ENCODE peak calls at places on chromosomes 1 and 21, in five cellular contexts. One of them, this sample, is unnamed.

GRCh38 chr1:174768516-174768915 is 231.2 kb upstream of the CACYBP start:
- DNase-seq in smooth muscle cell of the brain vasculature: no peak
- DNase-seq in skeletal muscle cell: no peak
- DNase-seq in activated CD4-positive, alpha-beta T cell treated with anti-CD3 and anti-CD28 coated beads, Interleukin-2, amount 10 ng/mL, durations not matched to agents 7 days and 5 days: no peak
- DNase-seq in effector CD4-positive, alpha-beta T cell: no peak
- DNase-seq in this sample: no peak

GRCh38 chr1:185719021-185719420 is 15.2 kb upstream of the HMCN1 start:
- DNase-seq in smooth muscle cell of the brain vasculature: peak; percentile 77
- DNase-seq in skeletal muscle cell: peak; percentile 93
- DNase-seq in activated CD4-positive, alpha-beta T cell treated with anti-CD3 and anti-CD28 coated beads, Interleukin-2, amount 10 ng/mL, durations not matched to agents 7 days and 5 days: no peak
- DNase-seq in effector CD4-positive, alpha-beta T cell: no peak
- DNase-seq in this sample: no peak

GRCh38 chr1:78225153-78225552 is 179.4 kb downstream of the GIPC2 start:
- DNase-seq in smooth muscle cell of the brain vasculature: no peak
- DNase-seq in skeletal muscle cell: no peak
- DNase-seq in activated CD4-positive, alpha-beta T cell treated with anti-CD3 and anti-CD28 coated beads, Interleukin-2, amount 10 ng/mL, durations not matched to agents 7 days and 5 days: no peak
- DNase-seq in effector CD4-positive, alpha-beta T cell: no peak
- DNase-seq in this sample: no peak

GRCh38 chr1:200473698-200474371 is 64.0 kb upstream of the ZNF281 start:
- DNase-seq in smooth muscle cell of the brain vasculature: no peak
- DNase-seq in skeletal muscle cell: no peak
- DNase-seq in activated CD4-positive, alpha-beta T cell treated with anti-CD3 and anti-CD28 coated beads, Interleukin-2, amount 10 ng/mL, durations not matched to agents 7 days and 5 days: no peak
- DNase-seq in effector CD4-positive, alpha-beta T cell: no peak
- DNase-seq in this sample: peak; percentile 46

GRCh38 chr1:90336552-90337324 is 341.8 kb downstream of the ZNF326 start:
- DNase-seq in smooth muscle cell of the brain vasculature: no peak
- DNase-seq in skeletal muscle cell: no peak
- DNase-seq in activated CD4-positive, alpha-beta T cell treated with anti-CD3 and anti-CD28 coated beads, Interleukin-2, amount 10 ng/mL, durations not matched to agents 7 days and 5 days: no peak
- DNase-seq in effector CD4-positive, alpha-beta T cell: no peak
- DNase-seq in this sample: no peak

GRCh38 chr1:183932412-183932811 is 105.1 kb downstream of the COLGALT2 start:
- DNase-seq in smooth muscle cell of the brain vasculature: peak; percentile 78
- DNase-seq in skeletal muscle cell: peak; percentile 83
- DNase-seq in activated CD4-positive, alpha-beta T cell treated with anti-CD3 and anti-CD28 coated beads, Interleukin-2, amount 10 ng/mL, durations not matched to agents 7 days and 5 days: no peak
- DNase-seq in effector CD4-positive, alpha-beta T cell: no peak
- DNase-seq in this sample: no peak

GRCh38 chr1:226635456-226635941 is 86.9 kb downstream of the STUM start:
- DNase-seq in smooth muscle cell of the brain vasculature: no peak
- DNase-seq in skeletal muscle cell: no peak
- DNase-seq in activated CD4-positive, alpha-beta T cell treated with anti-CD3 and anti-CD28 coated beads, Interleukin-2, amount 10 ng/mL, durations not matched to agents 7 days and 5 days: peak; percentile 63
- DNase-seq in effector CD4-positive, alpha-beta T cell: peak; percentile 30
- DNase-seq in this sample: peak; percentile 39

GRCh38 chr1:25522240-25522639 is 21.2 kb upstream of the LDLRAP1 start:
- DNase-seq in smooth muscle cell of the brain vasculature: no peak
- DNase-seq in skeletal muscle cell: no peak
- DNase-seq in activated CD4-positive, alpha-beta T cell treated with anti-CD3 and anti-CD28 coated beads, Interleukin-2, amount 10 ng/mL, durations not matched to agents 7 days and 5 days: no peak
- DNase-seq in effector CD4-positive, alpha-beta T cell: no peak
- DNase-seq in this sample: no peak

GRCh38 chr1:236119935-236120484 is 22.3 kb upstream of the GPR137B start:
- DNase-seq in smooth muscle cell of the brain vasculature: no peak
- DNase-seq in skeletal muscle cell: no peak
- DNase-seq in activated CD4-positive, alpha-beta T cell treated with anti-CD3 and anti-CD28 coated beads, Interleukin-2, amount 10 ng/mL, durations not matched to agents 7 days and 5 days: no peak
- DNase-seq in effector CD4-positive, alpha-beta T cell: no peak
- DNase-seq in this sample: no peak

GRCh38 chr21:41166947-41167346 is 1.0 kb upstream of the BACE2 start:
- DNase-seq in smooth muscle cell of the brain vasculature: no peak
- DNase-seq in skeletal muscle cell: no peak
- DNase-seq in activated CD4-positive, alpha-beta T cell treated with anti-CD3 and anti-CD28 coated beads, Interleukin-2, amount 10 ng/mL, durations not matched to agents 7 days and 5 days: no peak
- DNase-seq in effector CD4-positive, alpha-beta T cell: no peak
- DNase-seq in this sample: no peak

GRCh38 chr1:7190261-7190660 is 405.0 kb downstream of the CAMTA1 start:
- DNase-seq in smooth muscle cell of the brain vasculature: no peak
- DNase-seq in skeletal muscle cell: no peak
- DNase-seq in activated CD4-positive, alpha-beta T cell treated with anti-CD3 and anti-CD28 coated beads, Interleukin-2, amount 10 ng/mL, durations not matched to agents 7 days and 5 days: no peak
- DNase-seq in effector CD4-positive, alpha-beta T cell: no peak
- DNase-seq in this sample: no peak

GRCh38 chr1:180343931-180344406 is 113.9 kb downstream of the LHX4 start:
- DNase-seq in smooth muscle cell of the brain vasculature: peak; percentile 24
- DNase-seq in skeletal muscle cell: peak; percentile 24
- DNase-seq in activated CD4-positive, alpha-beta T cell treated with anti-CD3 and anti-CD28 coated beads, Interleukin-2, amount 10 ng/mL, durations not matched to agents 7 days and 5 days: no peak
- DNase-seq in effector CD4-positive, alpha-beta T cell: no peak
- DNase-seq in this sample: no peak

GRCh38 chr1:24949331-24949881 is 19.3 kb upstream of the RUNX3 start:
- DNase-seq in smooth muscle cell of the brain vasculature: no peak
- DNase-seq in skeletal muscle cell: peak; percentile 43
- DNase-seq in activated CD4-positive, alpha-beta T cell treated with anti-CD3 and anti-CD28 coated beads, Interleukin-2, amount 10 ng/mL, durations not matched to agents 7 days and 5 days: no peak
- DNase-seq in effector CD4-positive, alpha-beta T cell: no peak
- DNase-seq in this sample: no peak

GRCh38 chr1:183363967-183364366 is 54.2 kb downstream of the NMNAT2 start:
- DNase-seq in smooth muscle cell of the brain vasculature: no peak
- DNase-seq in skeletal muscle cell: no peak
- DNase-seq in activated CD4-positive, alpha-beta T cell treated with anti-CD3 and anti-CD28 coated beads, Interleukin-2, amount 10 ng/mL, durations not matched to agents 7 days and 5 days: no peak
- DNase-seq in effector CD4-positive, alpha-beta T cell: no peak
- DNase-seq in this sample: no peak

GRCh38 chr1:15014521-15014920 is 139.0 kb upstream of the TMEM51 start:
- DNase-seq in smooth muscle cell of the brain vasculature: no peak
- DNase-seq in skeletal muscle cell: no peak
- DNase-seq in activated CD4-positive, alpha-beta T cell treated with anti-CD3 and anti-CD28 coated beads, Interleukin-2, amount 10 ng/mL, durations not matched to agents 7 days and 5 days: no peak
- DNase-seq in effector CD4-positive, alpha-beta T cell: no peak
- DNase-seq in this sample: no peak

GRCh38 chr1:170545476-170545875 is 13.5 kb downstream of the GORAB start:
- DNase-seq in smooth muscle cell of the brain vasculature: no peak
- DNase-seq in skeletal muscle cell: no peak
- DNase-seq in activated CD4-positive, alpha-beta T cell treated with anti-CD3 and anti-CD28 coated beads, Interleukin-2, amount 10 ng/mL, durations not matched to agents 7 days and 5 days: no peak
- DNase-seq in effector CD4-positive, alpha-beta T cell: no peak
- DNase-seq in this sample: no peak

GRCh38 chr1:201095581-201096531 is 16.4 kb downstream of the CACNA1S start:
- DNase-seq in smooth muscle cell of the brain vasculature: no peak
- DNase-seq in skeletal muscle cell: peak; percentile 18
- DNase-seq in activated CD4-positive, alpha-beta T cell treated with anti-CD3 and anti-CD28 coated beads, Interleukin-2, amount 10 ng/mL, durations not matched to agents 7 days and 5 days: no peak
- DNase-seq in effector CD4-positive, alpha-beta T cell: no peak
- DNase-seq in this sample: no peak

GRCh38 chr1:163048970-163049680 is 20.0 kb upstream of the RGS4 start:
- DNase-seq in smooth muscle cell of the brain vasculature: no peak
- DNase-seq in skeletal muscle cell: no peak
- DNase-seq in activated CD4-positive, alpha-beta T cell treated with anti-CD3 and anti-CD28 coated beads, Interleukin-2, amount 10 ng/mL, durations not matched to agents 7 days and 5 days: no peak
- DNase-seq in effector CD4-positive, alpha-beta T cell: no peak
- DNase-seq in this sample: no peak

GRCh38 chr1:192901500-192901899 is 92.7 kb downstream of the RGS2 start:
- DNase-seq in smooth muscle cell of the brain vasculature: no peak
- DNase-seq in skeletal muscle cell: no peak
- DNase-seq in activated CD4-positive, alpha-beta T cell treated with anti-CD3 and anti-CD28 coated beads, Interleukin-2, amount 10 ng/mL, durations not matched to agents 7 days and 5 days: no peak
- DNase-seq in effector CD4-positive, alpha-beta T cell: no peak
- DNase-seq in this sample: no peak

GRCh38 chr1:111369645-111370044 is 57.9 kb downstream of the OVGP1 start:
- DNase-seq in smooth muscle cell of the brain vasculature: no peak
- DNase-seq in skeletal muscle cell: no peak
- DNase-seq in activated CD4-positive, alpha-beta T cell treated with anti-CD3 and anti-CD28 coated beads, Interleukin-2, amount 10 ng/mL, durations not matched to agents 7 days and 5 days: no peak
- DNase-seq in effector CD4-positive, alpha-beta T cell: no peak
- DNase-seq in this sample: no peak

GRCh38 chr1:230711245-230711644 is 2.7 kb downstream of the AGT start:
- DNase-seq in smooth muscle cell of the brain vasculature: no peak
- DNase-seq in skeletal muscle cell: no peak
- DNase-seq in activated CD4-positive, alpha-beta T cell treated with anti-CD3 and anti-CD28 coated beads, Interleukin-2, amount 10 ng/mL, durations not matched to agents 7 days and 5 days: no peak
- DNase-seq in effector CD4-positive, alpha-beta T cell: no peak
- DNase-seq in this sample: no peak

GRCh38 chr1:24110642-24111263 is 1.2 kb downstream of the MYOM3 start:
- DNase-seq in smooth muscle cell of the brain vasculature: no peak
- DNase-seq in skeletal muscle cell: no peak
- DNase-seq in activated CD4-positive, alpha-beta T cell treated with anti-CD3 and anti-CD28 coated beads, Interleukin-2, amount 10 ng/mL, durations not matched to agents 7 days and 5 days: no peak
- DNase-seq in effector CD4-positive, alpha-beta T cell: no peak
- DNase-seq in this sample: no peak

GRCh38 chr1:3432306-3432705 is 22.2 kb upstream of the ARHGEF16 start:
- DNase-seq in smooth muscle cell of the brain vasculature: no peak
- DNase-seq in skeletal muscle cell: no peak
- DNase-seq in activated CD4-positive, alpha-beta T cell treated with anti-CD3 and anti-CD28 coated beads, Interleukin-2, amount 10 ng/mL, durations not matched to agents 7 days and 5 days: no peak
- DNase-seq in effector CD4-positive, alpha-beta T cell: no peak
- DNase-seq in this sample: no peak

GRCh38 chr1:19799233-19799876 is 361 bp downstream of the TMCO4 start:
- DNase-seq in smooth muscle cell of the brain vasculature: no peak
- DNase-seq in skeletal muscle cell: no peak
- DNase-seq in activated CD4-positive, alpha-beta T cell treated with anti-CD3 and anti-CD28 coated beads, Interleukin-2, amount 10 ng/mL, durations not matched to agents 7 days and 5 days: peak; percentile 68
- DNase-seq in effector CD4-positive, alpha-beta T cell: peak; percentile 36
- DNase-seq in this sample: peak; percentile 69

GRCh38 chr21:42463861-42464515 is 32.0 kb downstream of the RSPH1 start:
- DNase-seq in smooth muscle cell of the brain vasculature: no peak
- DNase-seq in skeletal muscle cell: no peak
- DNase-seq in activated CD4-positive, alpha-beta T cell treated with anti-CD3 and anti-CD28 coated beads, Interleukin-2, amount 10 ng/mL, durations not matched to agents 7 days and 5 days: peak; percentile 57
- DNase-seq in effector CD4-positive, alpha-beta T cell: peak; percentile 53
- DNase-seq in this sample: peak; percentile 68

GRCh38 chr1:912740-913301 is 10.9 kb upstream of the SAMD11 start:
- DNase-seq in smooth muscle cell of the brain vasculature: no peak
- DNase-seq in skeletal muscle cell: no peak
- DNase-seq in activated CD4-positive, alpha-beta T cell treated with anti-CD3 and anti-CD28 coated beads, Interleukin-2, amount 10 ng/mL, durations not matched to agents 7 days and 5 days: no peak
- DNase-seq in effector CD4-positive, alpha-beta T cell: peak; percentile 1
- DNase-seq in this sample: no peak

GRCh38 chr21:30625449-30625848 is 5.0 kb downstream of the KRTAP20-4 start:
- DNase-seq in smooth muscle cell of the brain vasculature: no peak
- DNase-seq in skeletal muscle cell: no peak
- DNase-seq in activated CD4-positive, alpha-beta T cell treated with anti-CD3 and anti-CD28 coated beads, Interleukin-2, amount 10 ng/mL, durations not matched to agents 7 days and 5 days: no peak
- DNase-seq in effector CD4-positive, alpha-beta T cell: no peak
- DNase-seq in this sample: no peak

GRCh38 chr1:167789501-167789900 is 67.7 kb downstream of the MPZL1 start:
- DNase-seq in smooth muscle cell of the brain vasculature: no peak
- DNase-seq in skeletal muscle cell: no peak
- DNase-seq in activated CD4-positive, alpha-beta T cell treated with anti-CD3 and anti-CD28 coated beads, Interleukin-2, amount 10 ng/mL, durations not matched to agents 7 days and 5 days: no peak
- DNase-seq in effector CD4-positive, alpha-beta T cell: no peak
- DNase-seq in this sample: no peak

GRCh38 chr21:43874085-43874785 is 9.2 kb downstream of the AGPAT3 start:
- DNase-seq in smooth muscle cell of the brain vasculature: no peak
- DNase-seq in skeletal muscle cell: no peak
- DNase-seq in activated CD4-positive, alpha-beta T cell treated with anti-CD3 and anti-CD28 coated beads, Interleukin-2, amount 10 ng/mL, durations not matched to agents 7 days and 5 days: no peak
- DNase-seq in effector CD4-positive, alpha-beta T cell: no peak
- DNase-seq in this sample: no peak

GRCh38 chr1:74729741-74730478 is 2.9 kb downstream of the CRYZ start:
- DNase-seq in smooth muscle cell of the brain vasculature: no peak
- DNase-seq in skeletal muscle cell: peak; percentile 21
- DNase-seq in activated CD4-positive, alpha-beta T cell treated with anti-CD3 and anti-CD28 coated beads, Interleukin-2, amount 10 ng/mL, durations not matched to agents 7 days and 5 days: no peak
- DNase-seq in effector CD4-positive, alpha-beta T cell: no peak
- DNase-seq in this sample: no peak

GRCh38 chr1:193408782-193409293 is 222.4 kb upstream of the B3GALT2 start:
- DNase-seq in smooth muscle cell of the brain vasculature: no peak
- DNase-seq in skeletal muscle cell: peak; percentile 64
- DNase-seq in activated CD4-positive, alpha-beta T cell treated with anti-CD3 and anti-CD28 coated beads, Interleukin-2, amount 10 ng/mL, durations not matched to agents 7 days and 5 days: no peak
- DNase-seq in effector CD4-positive, alpha-beta T cell: no peak
- DNase-seq in this sample: no peak